ENCODE peak calls at places on chromosomes 12 and 14, in seven cellular contexts. N is tibial nerve, Y is heart left ventricle, Q is K562, J is transverse colon, B is ovary, I is thyroid gland. F is an unnamed sample. For H3K4me1, the result is how much of the 10 kb centered on the place peaks cover.

GRCh38 chr14:66918527-66918926 is 270.7 kb upstream of the GARIN2 start:
- DNase-seq in I (no peak), N (no peak), B (no peak), J (no peak), Q (no peak), Y (no peak), F (no peak)

GRCh38 chr12:58804749-58805148 is 115.6 kb downstream of the LRIG3 start:
- DNase-seq in B (no peak), Y (no peak), Q (peak), J (no peak), N (no peak), I (no peak), F (no peak)

GRCh38 chr12:1638167-1638566 is 9.1 kb downstream of the WNT5B start:
- DNase-seq in B (no peak), I (no peak), Q (no peak), Y (no peak), N (no peak), J (no peak), F (no peak)

GRCh38 chr14:37246427-37246829 is 48.7 kb downstream of the MIPOL1 start:
- DNase-seq in I (no peak), Q (peak), B (no peak), N (no peak), J (no peak), Y (no peak), F (no peak)

GRCh38 chr14:101928415-101928841 is 35.9 kb upstream of the DYNC1H1 start:
- DNase-seq in Q (no peak), Y (no peak), N (no peak), B (peak), J (no peak), I (no peak), F (no peak)

GRCh38 chr12:124457287-124458219 is 109.9 kb downstream of the NCOR2 start:
- DNase-seq in I (peak), B (peak), N (peak), Y (peak), J (peak), Q (no peak), F (peak)

GRCh38 chr12:93741741-93742085 is 64.5 kb downstream of the CRADD start:
- DNase-seq in Q (peak), Y (peak), B (peak), I (peak), N (peak), J (no peak), F (no peak)

GRCh38 chr14:98999345-98999744 is 272.7 kb downstream of the BCL11B start:
- DNase-seq in N (no peak), I (no peak), B (no peak), Y (no peak), Q (no peak), J (no peak), F (no peak)

GRCh38 chr14:21255385-21256101 is 13.7 kb downstream of the HNRNPC start:
- DNase-seq in I (no peak), Q (no peak), Y (no peak), B (no peak), N (no peak), J (no peak), F (no peak)
- H3K4me1 ChIP-seq in I (under half), Q (under half), Y (under half), B (under half), N (under half), J (under half), F (under half)

GRCh38 chr12:107092669-107093546 is 441 bp downstream of the CRY1 start:
- DNase-seq in Y (no peak), J (peak), N (peak), B (no peak), Q (peak), I (peak), F (no peak)
- TF ChIP-seq POLR2A in Y (peak), J (peak), N (peak), B (peak), Q (no peak), I (peak), F (peak)

GRCh38 chr12:79901506-79901905 is 33.4 kb downstream of the PPP1R12A start:
- DNase-seq in J (no peak), I (no peak), B (no peak), N (no peak), Y (no peak), Q (no peak), F (no peak)
- H3K4me1 ChIP-seq in J (under half), I (under half), B (under half), N (under half), Y (under half), Q (under half), F (under half)

GRCh38 chr12:98439471-98440164 is 75.8 kb upstream of the TMPO start:
- DNase-seq in J (no peak), I (no peak), Y (peak), B (no peak), Q (no peak), N (no peak), F (no peak)
- TF ChIP-seq POLR2A in J (no peak), I (no peak), Y (no peak), B (no peak), Q (no peak), N (no peak), F (no peak)